ENCODE peak calls at places on chromosomes 12 and 14, in eight cellular contexts. One of them, this sample, is unnamed.

GRCh38 chr12:16482726-16483125 is 123.2 kb downstream of the LMO3 start:
- DNase-seq in omental fat pad: no peak
- DNase-seq in activated B cell treated with CpG ODN at 0.5 μM for 24 hours: no peak
- DNase-seq in Peyer's patch: no peak
- DNase-seq in B cell: no peak
- DNase-seq in progenitor cell of endocrine pancreas: no peak
- DNase-seq in choroid plexus epithelial cell: no peak
- DNase-seq in right atrium auricular region: no peak
- DNase-seq in this sample: no peak

GRCh38 chr12:129005416-129005815 is 152.1 kb downstream of the GLT1D1 start:
- DNase-seq in omental fat pad: no peak
- DNase-seq in activated B cell treated with CpG ODN at 0.5 μM for 24 hours: no peak
- DNase-seq in Peyer's patch: no peak
- DNase-seq in B cell: no peak
- DNase-seq in progenitor cell of endocrine pancreas: no peak
- DNase-seq in choroid plexus epithelial cell: no peak
- DNase-seq in right atrium auricular region: no peak
- DNase-seq in this sample: no peak

GRCh38 chr14:92475037-92475436 is 38.5 kb upstream of the RIN3 start:
- DNase-seq in omental fat pad: no peak
- DNase-seq in activated B cell treated with CpG ODN at 0.5 μM for 24 hours: no peak
- DNase-seq in Peyer's patch: no peak
- DNase-seq in B cell: no peak
- DNase-seq in progenitor cell of endocrine pancreas: no peak
- DNase-seq in choroid plexus epithelial cell: no peak
- DNase-seq in right atrium auricular region: peak
- DNase-seq in this sample: no peak

GRCh38 chr14:58078068-58078467 is 73.9 kb downstream of the ARMH4 start:
- DNase-seq in omental fat pad: no peak
- DNase-seq in activated B cell treated with CpG ODN at 0.5 μM for 24 hours: no peak
- DNase-seq in Peyer's patch: no peak
- DNase-seq in B cell: no peak
- DNase-seq in progenitor cell of endocrine pancreas: no peak
- DNase-seq in choroid plexus epithelial cell: peak
- DNase-seq in right atrium auricular region: no peak
- DNase-seq in this sample: no peak

GRCh38 chr12:11969437-11970154 is 101.1 kb upstream of the BCL2L14 start:
- DNase-seq in omental fat pad: no peak
- DNase-seq in activated B cell treated with CpG ODN at 0.5 μM for 24 hours: no peak
- DNase-seq in Peyer's patch: no peak
- DNase-seq in B cell: no peak
- DNase-seq in progenitor cell of endocrine pancreas: no peak
- DNase-seq in choroid plexus epithelial cell: no peak
- DNase-seq in right atrium auricular region: no peak
- DNase-seq in this sample: no peak

GRCh38 chr14:88668448-88669116 is 105.7 kb downstream of the ZC3H14 start:
- DNase-seq in omental fat pad: no peak
- DNase-seq in activated B cell treated with CpG ODN at 0.5 μM for 24 hours: no peak
- DNase-seq in Peyer's patch: no peak
- DNase-seq in B cell: peak
- DNase-seq in progenitor cell of endocrine pancreas: no peak
- DNase-seq in choroid plexus epithelial cell: no peak
- DNase-seq in right atrium auricular region: no peak
- DNase-seq in this sample: no peak

GRCh38 chr14:57302883-57303282 is 34.1 kb downstream of the AP5M1 start:
- DNase-seq in omental fat pad: no peak
- DNase-seq in activated B cell treated with CpG ODN at 0.5 μM for 24 hours: no peak
- DNase-seq in Peyer's patch: no peak
- DNase-seq in B cell: no peak
- DNase-seq in progenitor cell of endocrine pancreas: no peak
- DNase-seq in choroid plexus epithelial cell: peak
- DNase-seq in right atrium auricular region: no peak
- DNase-seq in this sample: no peak

GRCh38 chr12:53991077-53991460 is 6.1 kb downstream of the HOXC10 start:
- DNase-seq in omental fat pad: no peak
- DNase-seq in activated B cell treated with CpG ODN at 0.5 μM for 24 hours: no peak
- DNase-seq in Peyer's patch: no peak
- DNase-seq in B cell: no peak
- DNase-seq in progenitor cell of endocrine pancreas: no peak
- DNase-seq in choroid plexus epithelial cell: no peak
- DNase-seq in right atrium auricular region: no peak
- DNase-seq in this sample: no peak

GRCh38 chr14:50937325-50937724 is 7.0 kb downstream of the PYGL start:
- DNase-seq in omental fat pad: no peak
- DNase-seq in activated B cell treated with CpG ODN at 0.5 μM for 24 hours: no peak
- DNase-seq in Peyer's patch: no peak
- DNase-seq in B cell: no peak
- DNase-seq in progenitor cell of endocrine pancreas: no peak
- DNase-seq in choroid plexus epithelial cell: peak
- DNase-seq in right atrium auricular region: no peak
- DNase-seq in this sample: no peak

GRCh38 chr12:76024942-76025600 is 6.5 kb downstream of the PHLDA1 start:
- DNase-seq in omental fat pad: no peak
- DNase-seq in activated B cell treated with CpG ODN at 0.5 μM for 24 hours: no peak
- DNase-seq in Peyer's patch: no peak
- DNase-seq in B cell: no peak
- DNase-seq in progenitor cell of endocrine pancreas: no peak
- DNase-seq in choroid plexus epithelial cell: peak
- DNase-seq in right atrium auricular region: no peak
- DNase-seq in this sample: no peak

GRCh38 chr12:64237382-64237781 is 15.3 kb upstream of the KICS2 start:
- DNase-seq in omental fat pad: no peak
- DNase-seq in activated B cell treated with CpG ODN at 0.5 μM for 24 hours: no peak
- DNase-seq in Peyer's patch: no peak
- DNase-seq in B cell: no peak
- DNase-seq in progenitor cell of endocrine pancreas: no peak
- DNase-seq in choroid plexus epithelial cell: no peak
- DNase-seq in right atrium auricular region: no peak
- DNase-seq in this sample: no peak

GRCh38 chr14:101215936-101216335 is 312.4 kb upstream of the RTL1 start:
- DNase-seq in omental fat pad: no peak
- DNase-seq in activated B cell treated with CpG ODN at 0.5 μM for 24 hours: no peak
- DNase-seq in Peyer's patch: no peak
- DNase-seq in B cell: no peak
- DNase-seq in progenitor cell of endocrine pancreas: no peak
- DNase-seq in choroid plexus epithelial cell: no peak
- DNase-seq in right atrium auricular region: peak
- DNase-seq in this sample: no peak

GRCh38 chr12:19186722-19187661 is 57.5 kb downstream of the PLEKHA5 start:
- DNase-seq in omental fat pad: no peak
- DNase-seq in activated B cell treated with CpG ODN at 0.5 μM for 24 hours: no peak
- DNase-seq in Peyer's patch: no peak
- DNase-seq in B cell: no peak
- DNase-seq in progenitor cell of endocrine pancreas: no peak
- DNase-seq in choroid plexus epithelial cell: peak
- DNase-seq in right atrium auricular region: no peak
- DNase-seq in this sample: no peak

GRCh38 chr14:104514156-104514848 is 65.3 kb upstream of the C14orf180 start:
- DNase-seq in omental fat pad: no peak
- DNase-seq in activated B cell treated with CpG ODN at 0.5 μM for 24 hours: no peak
- DNase-seq in Peyer's patch: no peak
- DNase-seq in B cell: no peak
- DNase-seq in progenitor cell of endocrine pancreas: no peak
- DNase-seq in choroid plexus epithelial cell: no peak
- DNase-seq in right atrium auricular region: peak
- DNase-seq in this sample: no peak

GRCh38 chr12:7905071-7905470 is 30.9 kb downstream of the SLC2A3 start:
- DNase-seq in omental fat pad: no peak
- DNase-seq in activated B cell treated with CpG ODN at 0.5 μM for 24 hours: no peak
- DNase-seq in Peyer's patch: no peak
- DNase-seq in B cell: no peak
- DNase-seq in progenitor cell of endocrine pancreas: no peak
- DNase-seq in choroid plexus epithelial cell: peak
- DNase-seq in right atrium auricular region: no peak
- DNase-seq in this sample: no peak

DNA sequence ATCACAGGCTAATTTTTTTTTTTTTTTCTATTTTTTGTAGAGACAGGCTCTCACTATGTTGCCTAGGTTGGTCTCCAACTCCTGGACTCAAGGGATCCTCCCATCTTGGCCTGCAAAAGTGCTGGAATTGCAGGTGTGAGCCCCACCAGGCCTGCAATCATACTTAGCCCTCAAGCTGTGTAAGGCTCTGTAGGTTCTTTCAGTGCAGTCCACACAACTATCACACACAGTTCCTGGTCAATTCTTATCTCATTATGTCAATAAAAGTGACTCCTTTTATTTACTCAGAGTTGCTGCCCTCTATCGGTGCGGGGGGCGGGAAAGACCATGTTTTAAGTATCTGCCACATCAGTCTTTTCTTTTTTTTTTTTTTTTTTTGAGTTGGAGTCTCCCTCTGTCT is 29.0 kb downstream of the SLC2A3 start:
- DNase-seq in omental fat pad: no peak
- DNase-seq in activated B cell treated with CpG ODN at 0.5 μM for 24 hours: no peak
- DNase-seq in Peyer's patch: no peak
- DNase-seq in B cell: peak
- DNase-seq in progenitor cell of endocrine pancreas: peak
- DNase-seq in choroid plexus epithelial cell: peak
- DNase-seq in right atrium auricular region: no peak
- DNase-seq in this sample: no peak
- TF ChIP-seq CTCF in omental fat pad: no peak
- TF ChIP-seq CTCF in activated B cell treated with CpG ODN at 0.5 μM for 24 hours: no peak
- TF ChIP-seq CTCF in Peyer's patch: peak
- TF ChIP-seq CTCF in B cell: no peak
- TF ChIP-seq CTCF in progenitor cell of endocrine pancreas: peak
- TF ChIP-seq CTCF in choroid plexus epithelial cell: peak
- TF ChIP-seq CTCF in right atrium auricular region: no peak
- TF ChIP-seq CTCF in this sample: no peak

GRCh38 chr12:1842183-1842904 is 22.0 kb downstream of the LRTM2 start:
- DNase-seq in omental fat pad: no peak
- DNase-seq in activated B cell treated with CpG ODN at 0.5 μM for 24 hours: no peak
- DNase-seq in Peyer's patch: no peak
- DNase-seq in B cell: peak
- DNase-seq in progenitor cell of endocrine pancreas: no peak
- DNase-seq in choroid plexus epithelial cell: no peak
- DNase-seq in right atrium auricular region: no peak
- DNase-seq in this sample: no peak

GRCh38 chr12:1840981-1841425 is 20.6 kb downstream of the LRTM2 start:
- DNase-seq in omental fat pad: no peak
- DNase-seq in activated B cell treated with CpG ODN at 0.5 μM for 24 hours: no peak
- DNase-seq in Peyer's patch: no peak
- DNase-seq in B cell: no peak
- DNase-seq in progenitor cell of endocrine pancreas: no peak
- DNase-seq in choroid plexus epithelial cell: no peak
- DNase-seq in right atrium auricular region: no peak
- DNase-seq in this sample: no peak

GRCh38 chr12:1842905-1843640 is 22.7 kb downstream of the LRTM2 start:
- DNase-seq in omental fat pad: no peak
- DNase-seq in activated B cell treated with CpG ODN at 0.5 μM for 24 hours: no peak
- DNase-seq in Peyer's patch: no peak
- DNase-seq in B cell: no peak
- DNase-seq in progenitor cell of endocrine pancreas: no peak
- DNase-seq in choroid plexus epithelial cell: no peak
- DNase-seq in right atrium auricular region: no peak
- DNase-seq in this sample: no peak

GRCh38 chr12:1840561-1840960 is 20.2 kb downstream of the LRTM2 start:
- DNase-seq in omental fat pad: no peak
- DNase-seq in activated B cell treated with CpG ODN at 0.5 μM for 24 hours: no peak
- DNase-seq in Peyer's patch: no peak
- DNase-seq in B cell: no peak
- DNase-seq in progenitor cell of endocrine pancreas: no peak
- DNase-seq in choroid plexus epithelial cell: no peak
- DNase-seq in right atrium auricular region: no peak
- DNase-seq in this sample: no peak

DNA sequence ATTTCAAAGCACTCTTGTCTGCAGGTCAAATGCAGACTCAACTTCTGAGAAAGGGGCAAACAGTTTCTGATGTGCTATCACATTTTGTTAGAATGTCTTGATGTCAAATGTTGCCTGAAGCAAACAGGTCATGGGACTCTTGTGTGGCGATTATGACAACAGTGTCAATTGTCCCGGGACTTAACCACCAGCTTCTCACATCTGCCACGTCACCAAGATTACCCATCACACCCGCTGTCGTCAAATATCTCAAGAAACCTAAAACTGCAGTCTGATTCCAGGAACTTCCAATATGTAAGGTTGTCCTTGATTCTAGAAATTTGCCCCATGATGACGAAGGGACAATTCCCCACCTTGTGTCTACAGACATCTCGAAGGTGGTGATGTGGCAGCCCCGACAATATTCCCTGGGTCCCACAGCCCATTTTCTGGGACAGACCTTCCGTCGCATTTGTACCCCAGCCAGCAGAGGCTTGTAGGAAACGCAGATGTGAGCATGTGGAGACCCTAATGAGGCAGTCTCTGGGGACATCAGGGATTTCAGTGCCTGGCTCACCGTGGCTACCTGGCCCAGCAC is 21.3 kb downstream of the LRTM2 start:
- DNase-seq in omental fat pad: no peak
- DNase-seq in activated B cell treated with CpG ODN at 0.5 μM for 24 hours: no peak
- DNase-seq in Peyer's patch: no peak
- DNase-seq in B cell: no peak
- DNase-seq in progenitor cell of endocrine pancreas: no peak
- DNase-seq in choroid plexus epithelial cell: no peak
- DNase-seq in right atrium auricular region: no peak
- DNase-seq in this sample: no peak
- TF ChIP-seq CTCF in omental fat pad: no peak
- TF ChIP-seq CTCF in activated B cell treated with CpG ODN at 0.5 μM for 24 hours: no peak
- TF ChIP-seq CTCF in Peyer's patch: no peak
- TF ChIP-seq CTCF in B cell: no peak
- TF ChIP-seq CTCF in progenitor cell of endocrine pancreas: no peak
- TF ChIP-seq CTCF in choroid plexus epithelial cell: no peak
- TF ChIP-seq CTCF in right atrium auricular region: no peak
- TF ChIP-seq CTCF in this sample: no peak

GRCh38 chr14:71006200-71006563 is 98.9 kb downstream of the PCNX1 start:
- DNase-seq in omental fat pad: no peak
- DNase-seq in activated B cell treated with CpG ODN at 0.5 μM for 24 hours: no peak
- DNase-seq in Peyer's patch: no peak
- DNase-seq in B cell: no peak
- DNase-seq in progenitor cell of endocrine pancreas: no peak
- DNase-seq in choroid plexus epithelial cell: no peak
- DNase-seq in right atrium auricular region: no peak
- DNase-seq in this sample: no peak

GRCh38 chr14:71013551-71014192 is 106.4 kb downstream of the PCNX1 start:
- DNase-seq in omental fat pad: no peak
- DNase-seq in activated B cell treated with CpG ODN at 0.5 μM for 24 hours: no peak
- DNase-seq in Peyer's patch: no peak
- DNase-seq in B cell: no peak
- DNase-seq in progenitor cell of endocrine pancreas: no peak
- DNase-seq in choroid plexus epithelial cell: peak
- DNase-seq in right atrium auricular region: no peak
- DNase-seq in this sample: no peak

GRCh38 chr14:71012888-71013287 is 105.6 kb downstream of the PCNX1 start:
- DNase-seq in omental fat pad: no peak
- DNase-seq in activated B cell treated with CpG ODN at 0.5 μM for 24 hours: no peak
- DNase-seq in Peyer's patch: no peak
- DNase-seq in B cell: no peak
- DNase-seq in progenitor cell of endocrine pancreas: no peak
- DNase-seq in choroid plexus epithelial cell: no peak
- DNase-seq in right atrium auricular region: no peak
- DNase-seq in this sample: no peak

GRCh38 chr14:71011479-71011878 is 104.2 kb downstream of the PCNX1 start:
- DNase-seq in omental fat pad: no peak
- DNase-seq in activated B cell treated with CpG ODN at 0.5 μM for 24 hours: no peak
- DNase-seq in Peyer's patch: no peak
- DNase-seq in B cell: no peak
- DNase-seq in progenitor cell of endocrine pancreas: no peak
- DNase-seq in choroid plexus epithelial cell: peak
- DNase-seq in right atrium auricular region: no peak
- DNase-seq in this sample: no peak
- TF ChIP-seq CTCF in omental fat pad: no peak
- TF ChIP-seq CTCF in activated B cell treated with CpG ODN at 0.5 μM for 24 hours: no peak
- TF ChIP-seq CTCF in Peyer's patch: peak
- TF ChIP-seq CTCF in B cell: no peak
- TF ChIP-seq CTCF in progenitor cell of endocrine pancreas: peak
- TF ChIP-seq CTCF in choroid plexus epithelial cell: peak
- TF ChIP-seq CTCF in right atrium auricular region: no peak
- TF ChIP-seq CTCF in this sample: no peak

GRCh38 chr14:21024668-21025373 is at the start of gene NDRG2:
- DNase-seq in omental fat pad: no peak
- DNase-seq in activated B cell treated with CpG ODN at 0.5 μM for 24 hours: peak
- DNase-seq in Peyer's patch: peak
- DNase-seq in B cell: peak
- DNase-seq in progenitor cell of endocrine pancreas: peak
- DNase-seq in choroid plexus epithelial cell: peak
- DNase-seq in right atrium auricular region: peak
- DNase-seq in this sample: no peak
- TF ChIP-seq CTCF in omental fat pad: no peak
- TF ChIP-seq CTCF in activated B cell treated with CpG ODN at 0.5 μM for 24 hours: no peak
- TF ChIP-seq CTCF in Peyer's patch: no peak
- TF ChIP-seq CTCF in B cell: no peak
- TF ChIP-seq CTCF in progenitor cell of endocrine pancreas: no peak
- TF ChIP-seq CTCF in choroid plexus epithelial cell: no peak
- TF ChIP-seq CTCF in right atrium auricular region: no peak
- TF ChIP-seq CTCF in this sample: no peak